ENCODE peak calls at places on chromosomes 6 and 20, in nine cellular contexts. Y is HCT116, O is ovary, A is right lobe of liver, F is heart left ventricle, R is spleen, L is lower lobe of right lung, X is heart right ventricle, B is MM.1S. W is an unnamed sample.
A peak's percentile ranks its signal among the peaks of the same experiment; 100 is the strongest.

GRCh38 chr6:108850669-108851467 is 2.6 kb downstream of the ARMC2 start:
- DNase-seq in Y (no peak), O (peak; percentile 41), A (no peak), F (peak; percentile 68), R (peak; percentile 78), L (peak; percentile 74), X (peak; percentile 59), B (no peak), W (no peak)

GRCh38 chr20:3798908-3799248 is 2.8 kb downstream of the CDC25B start:
- DNase-seq in Y (no peak), O (no peak), A (no peak), F (no peak), R (no peak), L (peak; percentile 19), X (no peak), B (no peak), W (peak; percentile 29)

GRCh38 chr6:99334526-99335127 is 14.8 kb downstream of the FAXC start:
- DNase-seq in Y (peak; percentile 57), O (no peak), A (no peak), F (no peak), R (no peak), L (no peak), X (no peak), B (peak; percentile 67), W (peak; percentile 82)

GRCh38 chr6:39769012-39769411 is 23.2 kb upstream of the DAAM2 start:
- DNase-seq in Y (no peak), O (no peak), A (no peak), F (no peak), R (no peak), L (no peak), X (no peak), B (no peak), W (no peak)

GRCh38 chr6:50272611-50273010 is 222.9 kb upstream of the DEFB112 start:
- DNase-seq in Y (no peak), O (no peak), A (no peak), F (no peak), R (no peak), L (no peak), X (no peak), B (no peak), W (no peak)

GRCh38 chr6:140346461-140346860 is 972.0 kb upstream of the CITED2 start:
- DNase-seq in Y (no peak), O (peak; percentile 61), A (no peak), F (no peak), R (no peak), L (no peak), X (peak; percentile 6), B (no peak), W (no peak)

GRCh38 chr6:33610779-33611421 is 10.2 kb upstream of the ITPR3 start:
- DNase-seq in Y (no peak), O (no peak), A (no peak), F (peak; percentile 37), R (no peak), L (no peak), X (no peak), B (no peak), W (no peak)

GRCh38 chr20:5150226-5151076 is 23.6 kb downstream of the CDS2 start:
- DNase-seq in Y (no peak), O (no peak), A (peak; percentile 78), F (no peak), R (no peak), L (no peak), X (no peak), B (no peak), W (no peak)

GRCh38 chr6:30520480-30520992 is 31.2 kb downstream of the HLA-E start:
- DNase-seq in Y (no peak), O (no peak), A (no peak), F (no peak), R (no peak), L (no peak), X (no peak), B (no peak), W (no peak)

GRCh38 chr6:30515106-30515505 is 25.8 kb downstream of the HLA-E start:
- DNase-seq in Y (no peak), O (no peak), A (no peak), F (no peak), R (no peak), L (no peak), X (no peak), B (no peak), W (peak; percentile 37)

GRCh38 chr6:30518505-30518850 is 29.2 kb downstream of the HLA-E start:
- DNase-seq in Y (no peak), O (no peak), A (no peak), F (no peak), R (no peak), L (no peak), X (no peak), B (no peak), W (no peak)

GRCh38 chr6:30513451-30513850 is 24.1 kb downstream of the HLA-E start:
- DNase-seq in Y (no peak), O (no peak), A (no peak), F (no peak), R (no peak), L (no peak), X (no peak), B (no peak), W (no peak)

DNA sequence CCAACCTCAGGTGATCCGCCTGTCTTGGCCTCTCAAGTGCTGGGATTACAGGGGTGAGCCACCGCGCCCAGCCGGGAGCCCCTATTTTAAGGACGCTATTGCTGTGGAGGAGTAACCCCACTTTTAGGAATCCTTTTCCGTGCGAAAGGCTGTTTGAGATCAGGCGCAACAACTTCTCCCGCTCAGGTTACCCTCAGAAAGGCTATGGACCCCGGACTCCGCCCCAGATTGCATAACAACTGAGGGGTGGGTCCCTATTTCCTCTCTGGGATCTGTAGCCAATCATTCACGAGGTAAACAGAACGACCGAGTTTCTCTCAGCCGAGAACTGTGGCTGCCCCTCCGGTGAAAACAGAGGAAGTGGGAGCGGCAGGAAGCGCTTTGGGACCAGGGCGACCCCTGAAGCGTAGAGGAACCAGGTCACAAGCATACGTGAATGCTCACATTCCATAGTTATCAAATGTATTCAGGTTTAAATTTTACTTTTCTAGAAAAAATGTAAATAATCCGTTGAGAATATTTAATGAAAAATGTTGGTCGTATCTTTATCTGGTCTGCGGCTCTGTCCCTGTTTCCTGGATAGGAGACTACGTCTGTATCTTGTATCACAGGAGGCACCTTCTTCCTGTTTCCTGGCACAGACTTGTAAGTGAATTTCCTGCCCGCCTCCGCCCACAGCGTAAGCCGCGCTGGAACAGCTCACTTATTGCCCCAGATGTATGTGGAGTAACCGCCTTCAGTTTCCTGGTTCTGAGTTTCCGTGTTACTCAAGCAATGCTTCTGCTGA is 26.9 kb downstream of the HLA-E start:
- DNase-seq in Y (peak; percentile 61), O (peak; percentile 84), A (peak; percentile 96), F (peak; percentile 90), R (peak; percentile 97), L (peak; percentile 95), X (peak; percentile 84), B (peak; percentile 92), W (peak; percentile 93)
- H3K4me1 ChIP-seq in Y (peaks cover 22% of the 10 kb centered on the region), O (peaks cover 1% of the 10 kb centered on the region), A (no peaks in the 10 kb centered on the region), F (peaks cover 9% of the 10 kb centered on the region), R (peaks cover 25% of the 10 kb centered on the region), L (peaks cover 26% of the 10 kb centered on the region), X (peaks cover 3% of the 10 kb centered on the region), B (peaks cover 11% of the 10 kb centered on the region), W (peaks cover 8% of the 10 kb centered on the region)

GRCh38 chr6:25032964-25033363 is 97.2 kb upstream of the RIPOR2 start:
- DNase-seq in Y (no peak), O (no peak), A (no peak), F (no peak), R (no peak), L (no peak), X (no peak), B (no peak), W (no peak)
- H3K4me1 ChIP-seq in Y (no peaks in the 10 kb centered on the region), O (no peaks in the 10 kb centered on the region), A (no peaks in the 10 kb centered on the region), F (no peaks in the 10 kb centered on the region), R (peaks cover 15% of the 10 kb centered on the region), L (peaks cover 16% of the 10 kb centered on the region), X (no peaks in the 10 kb centered on the region), B (peaks cover 16% of the 10 kb centered on the region), W (peaks cover 70% of the 10 kb centered on the region)

GRCh38 chr6:159109391-159109790 is 59.8 kb upstream of the FNDC1 start:
- DNase-seq in Y (no peak), O (no peak), A (no peak), F (no peak), R (no peak), L (no peak), X (no peak), B (no peak), W (no peak)

GRCh38 chr6:159107451-159108260 is 61.5 kb upstream of the FNDC1 start:
- DNase-seq in Y (no peak), O (no peak), A (no peak), F (no peak), R (peak; percentile 93), L (no peak), X (no peak), B (peak; percentile 51), W (peak; percentile 89)

GRCh38 chr6:159110748-159111147 is 58.5 kb upstream of the FNDC1 start:
- DNase-seq in Y (no peak), O (no peak), A (no peak), F (no peak), R (no peak), L (no peak), X (no peak), B (no peak), W (no peak)

GRCh38 chr6:159108438-159108985 is 60.7 kb upstream of the FNDC1 start:
- DNase-seq in Y (no peak), O (no peak), A (no peak), F (no peak), R (no peak), L (no peak), X (no peak), B (no peak), W (no peak)

DNA sequence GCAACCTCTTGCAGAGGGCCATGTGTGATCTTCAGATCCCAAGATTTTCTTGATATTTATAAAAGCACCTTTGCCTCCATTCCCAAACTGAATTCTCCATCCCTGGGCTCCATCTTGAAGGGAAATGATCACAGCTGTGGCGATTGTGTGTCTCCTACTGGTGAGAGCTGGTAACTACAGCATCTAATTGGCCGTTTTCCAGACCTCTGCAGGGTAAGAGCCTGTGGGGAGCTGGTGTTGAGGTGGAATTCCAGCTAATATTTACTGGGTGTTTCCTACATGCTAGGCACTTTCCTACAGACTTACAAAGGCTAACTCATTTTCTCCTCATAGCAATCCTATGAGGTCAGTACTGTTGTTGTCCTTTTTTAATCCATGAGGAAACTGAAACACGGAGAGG is 59.2 kb upstream of the FNDC1 start:
- DNase-seq in Y (peak; percentile 57), O (no peak), A (no peak), F (no peak), R (no peak), L (no peak), X (no peak), B (no peak), W (peak; percentile 81)
- H3K4me1 ChIP-seq in Y (peaks cover 30% of the 10 kb centered on the region), O (no peaks in the 10 kb centered on the region), A (no peaks in the 10 kb centered on the region), F (no peaks in the 10 kb centered on the region), R (peaks cover 40% of the 10 kb centered on the region), L (peaks cover 46% of the 10 kb centered on the region), X (no peaks in the 10 kb centered on the region), B (peaks cover 20% of the 10 kb centered on the region), W (peaks cover 62% of the 10 kb centered on the region)

GRCh38 chr6:143685653-143686052 is 7.9 kb downstream of the PHACTR2 start:
- DNase-seq in Y (no peak), O (no peak), A (no peak), F (no peak), R (no peak), L (no peak), X (no peak), B (no peak), W (no peak)

GRCh38 chr6:143684484-143684883 is 6.7 kb downstream of the PHACTR2 start:
- DNase-seq in Y (no peak), O (no peak), A (no peak), F (no peak), R (no peak), L (no peak), X (no peak), B (no peak), W (no peak)

GRCh38 chr6:143689852-143690251 is 12.1 kb downstream of the PHACTR2 start:
- DNase-seq in Y (no peak), O (no peak), A (no peak), F (no peak), R (no peak), L (no peak), X (no peak), B (no peak), W (no peak)

GRCh38 chr6:143688681-143689080 is 10.9 kb downstream of the PHACTR2 start:
- DNase-seq in Y (no peak), O (no peak), A (no peak), F (no peak), R (no peak), L (no peak), X (no peak), B (no peak), W (no peak)

GRCh38 chr6:143687604-143688003 is 9.8 kb downstream of the PHACTR2 start:
- DNase-seq in Y (no peak), O (no peak), A (no peak), F (no peak), R (no peak), L (no peak), X (no peak), B (no peak), W (no peak)
- H3K4me1 ChIP-seq in Y (no peaks in the 10 kb centered on the region), O (peaks cover 7% of the 10 kb centered on the region), A (peaks cover 4% of the 10 kb centered on the region), F (peaks cover 54% of the 10 kb centered on the region), R (peaks cover 7% of the 10 kb centered on the region), L (peaks cover 48% of the 10 kb centered on the region), X (peaks cover 46% of the 10 kb centered on the region), B (no peaks in the 10 kb centered on the region), W (no peaks in the 10 kb centered on the region)